ENCODE peak calls at places on chromosomes 2 and 18, in five cellular contexts. B is lower leg skin, P is endothelial cell of umbilical vein, L is dorsolateral prefrontal cortex, A is upper lobe of right lung. K is an unnamed sample.

GRCh38 chr2:8448822-8449577 is 232.9 kb upstream of the ID2 start:
- DNase-seq in B (no peak), P (no peak), L (no peak), A (no peak), K (no peak)

GRCh38 chr2:232480201-232481190 is 7.1 kb downstream of the ECEL1 start:
- DNase-seq in B (no peak), P (no peak), L (no peak), A (peak; percentile 56), K (no peak)

GRCh38 chr2:161161074-161161577 is 898 bp downstream of the TANK start:
- DNase-seq in B (no peak), P (no peak), L (no peak), A (no peak), K (no peak)

GRCh38 chr18:28974504-28974903 is 797.6 kb upstream of the CDH2 start:
- DNase-seq in B (no peak), P (peak; percentile 66), L (no peak), A (no peak), K (no peak)

GRCh38 chr2:23495661-23496114 is 110.7 kb downstream of the KLHL29 start:
- DNase-seq in B (no peak), P (no peak), L (peak; percentile 36), A (peak; percentile 52), K (no peak)

GRCh38 chr2:98438190-98439133 is 6.2 kb upstream of the INPP4A start:
- DNase-seq in B (no peak), P (no peak), L (no peak), A (no peak), K (no peak)

GRCh38 chr2:95836151-95836550 is 155.5 kb downstream of the ANKRD36C start:
- DNase-seq in B (no peak), P (no peak), L (no peak), A (no peak), K (no peak)

GRCh38 chr2:152717242-152718046 is at the start of gene PRPF40A:
- DNase-seq in B (peak; percentile 99), P (peak; percentile 99), L (peak; percentile 99), A (peak; percentile 99), K (peak; percentile 93)

GRCh38 chr18:10475633-10476388 is 21.4 kb downstream of the APCDD1 start:
- DNase-seq in B (no peak), P (no peak), L (no peak), A (no peak), K (no peak)

GRCh38 chr2:101961287-101962242 is 30.2 kb upstream of the IL1R2 start:
- DNase-seq in B (peak; percentile 93), P (no peak), L (no peak), A (peak; percentile 80), K (no peak)

GRCh38 chr2:263022-263738 is 652 bp downstream of the SH3YL1 start:
- DNase-seq in B (no peak), P (no peak), L (no peak), A (peak; percentile 60), K (no peak)

GRCh38 chr2:187174582-187174981 is 273.5 kb downstream of the CALCRL start:
- DNase-seq in B (no peak), P (no peak), L (no peak), A (no peak), K (no peak)

GRCh38 chr2:128451084-128451483 is 132.4 kb upstream of the HS6ST1 start:
- DNase-seq in B (no peak), P (no peak), L (no peak), A (peak; percentile 35), K (no peak)

GRCh38 chr2:69624611-69625010 is 18.9 kb downstream of the AAK1 start:
- DNase-seq in B (no peak), P (no peak), L (no peak), A (no peak), K (no peak)

GRCh38 chr2:44237221-44237620 is 38.1 kb upstream of the SLC3A1 start:
- DNase-seq in B (no peak), P (no peak), L (no peak), A (no peak), K (no peak)

GRCh38 chr2:49033394-49033793 is 120.9 kb downstream of the FSHR start:
- DNase-seq in B (no peak), P (no peak), L (no peak), A (no peak), K (no peak)

GRCh38 chr2:58535182-58535581 is 294.1 kb upstream of the FANCL start:
- DNase-seq in B (no peak), P (no peak), L (no peak), A (no peak), K (no peak)

GRCh38 chr2:231554748-231555545 is 24.7 kb upstream of the NMUR1 start:
- DNase-seq in B (no peak), P (peak; percentile 42), L (no peak), A (peak; percentile 82), K (no peak)

GRCh38 chr2:189183170-189183569 is 3.6 kb upstream of the COL5A2 start:
- DNase-seq in B (no peak), P (no peak), L (no peak), A (no peak), K (no peak)

GRCh38 chr2:235747868-235748144 is 254.0 kb downstream of the AGAP1 start:
- DNase-seq in B (peak; percentile 38), P (no peak), L (no peak), A (no peak), K (peak; percentile 69)

GRCh38 chr2:8907764-8908163 is 70.4 kb upstream of the KIDINS220 start:
- DNase-seq in B (no peak), P (no peak), L (no peak), A (no peak), K (no peak)

GRCh38 chr2:160224060-160224459 is 24.0 kb upstream of the ITGB6 start:
- DNase-seq in B (no peak), P (peak; percentile 87), L (no peak), A (no peak), K (no peak)

GRCh38 chr2:226803410-226803809 is 3.8 kb upstream of the IRS1 start:
- DNase-seq in B (no peak), P (no peak), L (no peak), A (no peak), K (no peak)

GRCh38 chr2:19351499-19351898 is 6.9 kb downstream of the OSR1 start:
- DNase-seq in B (no peak), P (no peak), L (no peak), A (no peak), K (no peak)

GRCh38 chr2:179021258-179021657 is 28.7 kb downstream of the CCDC141 start:
- DNase-seq in B (no peak), P (no peak), L (no peak), A (no peak), K (no peak)

GRCh38 chr2:179017958-179018357 is 32.0 kb downstream of the CCDC141 start:
- DNase-seq in B (no peak), P (no peak), L (no peak), A (no peak), K (no peak)

GRCh38 chr2:179022685-179023084 is 27.3 kb downstream of the CCDC141 start:
- DNase-seq in B (no peak), P (no peak), L (no peak), A (no peak), K (no peak)

GRCh38 chr2:179019260-179019659 is 30.7 kb downstream of the CCDC141 start:
- DNase-seq in B (no peak), P (no peak), L (no peak), A (no peak), K (no peak)

GRCh38 chr2:179020156-179020750 is 29.7 kb downstream of the CCDC141 start:
- DNase-seq in B (no peak), P (peak; percentile 28), L (no peak), A (no peak), K (no peak)
- TF ChIP-seq CTCF in B (no peak), P (peak; percentile 56), L (no peak), A (peak; percentile 41), K (peak; percentile 81)

GRCh38 chr2:197125000-197125399 is 185.6 kb downstream of the ANKRD44 start:
- DNase-seq in B (no peak), P (no peak), L (no peak), A (no peak), K (no peak)
- H3K4me3 ChIP-seq in B (no peak overlapping the region), P (no peak overlapping the region), L (no peak overlapping the region), A (no peak overlapping the region), K (no peak overlapping the region)

DNA sequence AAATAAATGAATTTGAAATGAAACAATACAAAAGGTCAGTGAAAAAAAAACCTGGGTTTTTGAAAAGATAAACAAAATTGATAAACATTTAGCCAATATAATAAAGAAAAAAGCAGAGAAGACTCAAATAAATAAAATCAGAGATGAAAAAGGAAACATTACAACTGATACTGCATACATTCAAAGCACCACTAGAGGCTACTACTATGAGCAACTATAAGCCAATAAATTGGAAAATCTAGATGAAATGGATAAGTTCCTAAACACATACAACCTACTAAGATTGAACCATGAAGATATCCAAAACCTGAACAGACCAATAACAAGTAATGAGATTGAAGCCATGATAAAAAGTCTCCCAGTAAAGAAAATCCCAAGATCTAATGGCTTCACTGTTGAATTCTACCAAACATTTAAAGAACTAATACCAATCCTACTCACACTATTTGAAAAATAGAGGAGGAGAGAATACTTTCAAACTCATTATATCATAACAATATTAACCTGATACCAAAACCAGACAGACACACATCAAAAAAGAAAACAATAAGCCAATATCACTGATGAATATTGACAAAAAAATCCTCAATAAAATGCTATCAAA is 80.8 kb upstream of the CERS6 start:
- DNase-seq in B (no peak), P (no peak), L (no peak), A (no peak), K (no peak)
- TF ChIP-seq CTCF in B (no peak), P (no peak), L (no peak), A (peak; percentile 23), K (no peak)

DNA sequence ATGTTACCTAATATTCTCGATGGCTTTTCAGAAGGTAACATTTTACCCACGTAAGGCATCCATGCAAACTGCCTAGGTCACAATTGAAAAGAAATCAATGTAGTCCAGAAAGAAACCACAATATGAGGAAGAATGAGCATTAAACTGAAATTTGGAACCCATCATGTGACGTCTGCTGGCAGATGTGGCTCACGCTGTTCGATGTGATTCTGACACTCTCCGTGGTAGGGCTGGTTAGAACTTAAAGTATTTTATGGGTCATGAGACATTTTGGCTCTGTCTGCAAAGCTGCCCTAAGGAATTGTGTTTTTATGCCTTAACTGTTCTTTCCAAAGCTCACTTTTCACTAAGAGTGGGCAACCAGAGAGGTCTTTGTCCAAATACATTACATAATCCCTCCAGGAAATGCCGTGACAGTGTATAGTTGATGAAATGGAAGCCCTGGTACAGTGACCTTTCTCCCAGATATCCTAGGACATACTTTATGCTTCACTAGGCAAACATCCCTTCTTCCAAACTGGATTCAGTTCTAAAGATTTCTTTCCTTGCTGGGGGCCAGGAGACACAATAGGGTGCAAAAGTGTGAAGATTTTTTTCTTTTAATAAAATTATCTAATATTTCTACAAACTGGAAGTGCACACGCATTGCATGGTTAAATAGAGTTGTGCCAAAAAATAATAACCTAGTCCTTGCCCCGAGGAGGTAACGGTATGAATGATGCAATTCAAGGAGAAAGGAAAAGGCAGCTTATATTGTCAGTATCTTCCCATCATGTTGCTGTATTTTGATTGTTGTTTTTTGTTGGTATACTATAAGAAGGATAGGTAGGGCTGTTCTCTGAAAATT is 119.0 kb downstream of the AQP4 start:
- DNase-seq in B (no peak), P (no peak), L (no peak), A (no peak), K (no peak)
- H3K4me3 ChIP-seq in B (no peak overlapping the region), P (no peak overlapping the region), L (no peak overlapping the region), A (no peak overlapping the region), K (peak overlapping the region; percentile 26)

K was measured in PC-9.